ENCODE peak calls at places on chromosomes 3 and 15, in ten cellular contexts. One of them, this sample, is unnamed.
A peak's percentile ranks its signal among the peaks of the same experiment; 100 is the strongest.

GRCh38 chr15:26082833-26083174 is 219.7 kb upstream of the ATP10A start:
- DNase-seq in fibroblast of mammary gland: no peak
- DNase-seq in endothelial cell of umbilical vein: no peak
- DNase-seq in nephron progenitor cell: no peak
- DNase-seq in astrocyte of the spinal cord: peak; percentile 0
- DNase-seq in dorsolateral prefrontal cortex: no peak
- DNase-seq in GM20000: no peak
- DNase-seq in adrenal gland: no peak
- DNase-seq in ovary: no peak
- DNase-seq in mammary epithelial cell: no peak
- DNase-seq in this sample: no peak

GRCh38 chr3:52052831-52053306 is 3.5 kb downstream of the DUSP7 start:
- DNase-seq in endothelial cell of umbilical vein: peak; percentile 86
- DNase-seq in adrenal gland: peak; percentile 85
- DNase-seq in dorsolateral prefrontal cortex: peak; percentile 67
- DNase-seq in astrocyte of the spinal cord: peak; percentile 74
- DNase-seq in mammary epithelial cell: peak; percentile 73
- DNase-seq in GM20000: peak; percentile 58
- DNase-seq in ovary: peak; percentile 81
- DNase-seq in nephron progenitor cell: peak; percentile 73
- DNase-seq in fibroblast of mammary gland: peak; percentile 76
- DNase-seq in this sample: peak; percentile 89

GRCh38 chr15:32028921-32029320 is 1.4 kb upstream of the CHRNA7 start:
- DNase-seq in nephron progenitor cell: peak; percentile 53
- DNase-seq in ovary: no peak
- DNase-seq in astrocyte of the spinal cord: no peak
- DNase-seq in endothelial cell of umbilical vein: no peak
- DNase-seq in GM20000: no peak
- DNase-seq in fibroblast of mammary gland: no peak
- DNase-seq in dorsolateral prefrontal cortex: no peak
- DNase-seq in mammary epithelial cell: no peak
- DNase-seq in adrenal gland: no peak
- DNase-seq in this sample: no peak

GRCh38 chr3:172839679-172840078 is 89.2 kb downstream of the ECT2 start:
- DNase-seq in endothelial cell of umbilical vein: no peak
- DNase-seq in GM20000: no peak
- DNase-seq in astrocyte of the spinal cord: no peak
- DNase-seq in adrenal gland: no peak
- DNase-seq in nephron progenitor cell: no peak
- DNase-seq in mammary epithelial cell: no peak
- DNase-seq in ovary: no peak
- DNase-seq in fibroblast of mammary gland: no peak
- DNase-seq in dorsolateral prefrontal cortex: no peak
- DNase-seq in this sample: no peak

GRCh38 chr3:169624533-169624972 is 39.0 kb downstream of the MECOM start:
- DNase-seq in nephron progenitor cell: no peak
- DNase-seq in dorsolateral prefrontal cortex: no peak
- DNase-seq in astrocyte of the spinal cord: no peak
- DNase-seq in GM20000: no peak
- DNase-seq in fibroblast of mammary gland: no peak
- DNase-seq in endothelial cell of umbilical vein: peak; percentile 36
- DNase-seq in adrenal gland: no peak
- DNase-seq in ovary: no peak
- DNase-seq in mammary epithelial cell: no peak
- DNase-seq in this sample: no peak

GRCh38 chr15:69862540-69862939 is 235.2 kb downstream of the TLE3 start:
- DNase-seq in ovary: no peak
- DNase-seq in adrenal gland: no peak
- DNase-seq in mammary epithelial cell: no peak
- DNase-seq in astrocyte of the spinal cord: no peak
- DNase-seq in dorsolateral prefrontal cortex: no peak
- DNase-seq in GM20000: no peak
- DNase-seq in nephron progenitor cell: no peak
- DNase-seq in endothelial cell of umbilical vein: no peak
- DNase-seq in fibroblast of mammary gland: no peak
- DNase-seq in this sample: no peak

GRCh38 chr15:25847066-25847465 is 16.1 kb downstream of the ATP10A start:
- DNase-seq in mammary epithelial cell: no peak
- DNase-seq in dorsolateral prefrontal cortex: no peak
- DNase-seq in nephron progenitor cell: no peak
- DNase-seq in astrocyte of the spinal cord: no peak
- DNase-seq in endothelial cell of umbilical vein: no peak
- DNase-seq in ovary: no peak
- DNase-seq in fibroblast of mammary gland: no peak
- DNase-seq in adrenal gland: no peak
- DNase-seq in GM20000: no peak
- DNase-seq in this sample: no peak

GRCh38 chr3:195080571-195081141 is 190.3 kb downstream of the XXYLT1 start:
- DNase-seq in endothelial cell of umbilical vein: no peak
- DNase-seq in mammary epithelial cell: no peak
- DNase-seq in nephron progenitor cell: peak; percentile 55
- DNase-seq in ovary: no peak
- DNase-seq in GM20000: no peak
- DNase-seq in dorsolateral prefrontal cortex: no peak
- DNase-seq in fibroblast of mammary gland: no peak
- DNase-seq in adrenal gland: no peak
- DNase-seq in astrocyte of the spinal cord: no peak
- DNase-seq in this sample: no peak

GRCh38 chr3:117105650-117106049 is 396.1 kb downstream of the TUSC7 start:
- DNase-seq in adrenal gland: no peak
- DNase-seq in GM20000: no peak
- DNase-seq in mammary epithelial cell: no peak
- DNase-seq in ovary: no peak
- DNase-seq in fibroblast of mammary gland: peak; percentile 83
- DNase-seq in astrocyte of the spinal cord: peak; percentile 60
- DNase-seq in nephron progenitor cell: no peak
- DNase-seq in dorsolateral prefrontal cortex: no peak
- DNase-seq in endothelial cell of umbilical vein: no peak
- DNase-seq in this sample: peak; percentile 73

GRCh38 chr3:117104792-117105191 is 395.2 kb downstream of the TUSC7 start:
- DNase-seq in dorsolateral prefrontal cortex: no peak
- DNase-seq in ovary: no peak
- DNase-seq in nephron progenitor cell: no peak
- DNase-seq in GM20000: no peak
- DNase-seq in astrocyte of the spinal cord: no peak
- DNase-seq in fibroblast of mammary gland: no peak
- DNase-seq in mammary epithelial cell: no peak
- DNase-seq in adrenal gland: no peak
- DNase-seq in endothelial cell of umbilical vein: no peak
- DNase-seq in this sample: no peak

GRCh38 chr3:117103645-117104044 is 394.1 kb downstream of the TUSC7 start:
- DNase-seq in ovary: no peak
- DNase-seq in mammary epithelial cell: no peak
- DNase-seq in astrocyte of the spinal cord: no peak
- DNase-seq in dorsolateral prefrontal cortex: no peak
- DNase-seq in fibroblast of mammary gland: no peak
- DNase-seq in nephron progenitor cell: no peak
- DNase-seq in adrenal gland: no peak
- DNase-seq in endothelial cell of umbilical vein: no peak
- DNase-seq in GM20000: no peak
- DNase-seq in this sample: no peak

GRCh38 chr3:117102441-117102840 is 392.9 kb downstream of the TUSC7 start:
- DNase-seq in fibroblast of mammary gland: no peak
- DNase-seq in mammary epithelial cell: no peak
- DNase-seq in adrenal gland: no peak
- DNase-seq in dorsolateral prefrontal cortex: no peak
- DNase-seq in GM20000: no peak
- DNase-seq in nephron progenitor cell: no peak
- DNase-seq in ovary: no peak
- DNase-seq in astrocyte of the spinal cord: no peak
- DNase-seq in endothelial cell of umbilical vein: no peak
- DNase-seq in this sample: no peak

DNA sequence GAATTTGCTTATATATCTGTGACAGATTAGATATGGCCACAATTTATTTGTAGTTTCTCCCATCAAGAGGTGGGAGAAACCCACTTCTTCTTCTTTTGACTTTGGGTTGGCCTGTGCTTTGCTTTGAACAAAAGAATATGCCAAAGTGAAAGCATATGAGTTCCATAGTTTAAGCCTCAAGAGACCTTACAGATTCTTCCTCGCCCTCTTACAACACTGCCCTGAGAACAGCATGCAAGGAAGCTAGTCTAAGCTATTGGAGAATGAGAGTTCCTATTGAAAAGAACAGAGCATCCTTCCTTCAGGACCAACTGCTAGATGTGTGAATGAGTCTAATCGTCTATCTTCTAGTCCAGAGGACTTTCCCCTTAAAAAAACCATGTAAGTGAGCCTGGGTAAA is 394.8 kb downstream of the TUSC7 start:
- DNase-seq in dorsolateral prefrontal cortex: no peak
- DNase-seq in astrocyte of the spinal cord: no peak
- DNase-seq in fibroblast of mammary gland: peak; percentile 37
- DNase-seq in GM20000: no peak
- DNase-seq in nephron progenitor cell: no peak
- DNase-seq in ovary: no peak
- DNase-seq in endothelial cell of umbilical vein: no peak
- DNase-seq in mammary epithelial cell: no peak
- DNase-seq in adrenal gland: no peak
- DNase-seq in this sample: peak; percentile 68
- TF ChIP-seq CTCF in dorsolateral prefrontal cortex: no peak
- TF ChIP-seq CTCF in astrocyte of the spinal cord: no peak
- TF ChIP-seq CTCF in fibroblast of mammary gland: no peak
- TF ChIP-seq CTCF in GM20000: no peak
- TF ChIP-seq CTCF in nephron progenitor cell: no peak
- TF ChIP-seq CTCF in ovary: no peak
- TF ChIP-seq CTCF in endothelial cell of umbilical vein: no peak
- TF ChIP-seq CTCF in mammary epithelial cell: no peak
- TF ChIP-seq CTCF in adrenal gland: no peak
- TF ChIP-seq CTCF in this sample: no peak

GRCh38 chr15:60076055-60076454 is 71.9 kb downstream of the FOXB1 start:
- DNase-seq in mammary epithelial cell: no peak
- DNase-seq in dorsolateral prefrontal cortex: no peak
- DNase-seq in fibroblast of mammary gland: no peak
- DNase-seq in ovary: no peak
- DNase-seq in adrenal gland: no peak
- DNase-seq in endothelial cell of umbilical vein: no peak
- DNase-seq in GM20000: no peak
- DNase-seq in nephron progenitor cell: no peak
- DNase-seq in astrocyte of the spinal cord: no peak
- DNase-seq in this sample: no peak

GRCh38 chr15:60076582-60077263 is 72.6 kb downstream of the FOXB1 start:
- DNase-seq in adrenal gland: no peak
- DNase-seq in endothelial cell of umbilical vein: no peak
- DNase-seq in mammary epithelial cell: no peak
- DNase-seq in nephron progenitor cell: no peak
- DNase-seq in astrocyte of the spinal cord: no peak
- DNase-seq in ovary: no peak
- DNase-seq in fibroblast of mammary gland: no peak
- DNase-seq in dorsolateral prefrontal cortex: no peak
- DNase-seq in GM20000: no peak
- DNase-seq in this sample: no peak

GRCh38 chr15:60070838-60071493 is 66.9 kb downstream of the FOXB1 start:
- DNase-seq in adrenal gland: no peak
- DNase-seq in nephron progenitor cell: no peak
- DNase-seq in GM20000: no peak
- DNase-seq in endothelial cell of umbilical vein: peak; percentile 88
- DNase-seq in ovary: no peak
- DNase-seq in mammary epithelial cell: peak; percentile 86
- DNase-seq in dorsolateral prefrontal cortex: no peak
- DNase-seq in fibroblast of mammary gland: peak; percentile 89
- DNase-seq in astrocyte of the spinal cord: peak; percentile 91
- DNase-seq in this sample: peak; percentile 85

GRCh38 chr15:60073441-60073840 is 69.3 kb downstream of the FOXB1 start:
- DNase-seq in ovary: no peak
- DNase-seq in nephron progenitor cell: no peak
- DNase-seq in fibroblast of mammary gland: no peak
- DNase-seq in astrocyte of the spinal cord: no peak
- DNase-seq in adrenal gland: no peak
- DNase-seq in GM20000: no peak
- DNase-seq in dorsolateral prefrontal cortex: no peak
- DNase-seq in mammary epithelial cell: no peak
- DNase-seq in endothelial cell of umbilical vein: no peak
- DNase-seq in this sample: no peak

GRCh38 chr15:60074181-60074885 is 70.2 kb downstream of the FOXB1 start:
- DNase-seq in ovary: no peak
- DNase-seq in astrocyte of the spinal cord: peak; percentile 52
- DNase-seq in fibroblast of mammary gland: peak; percentile 57
- DNase-seq in endothelial cell of umbilical vein: peak; percentile 30
- DNase-seq in nephron progenitor cell: peak; percentile 37
- DNase-seq in mammary epithelial cell: no peak
- DNase-seq in adrenal gland: no peak
- DNase-seq in dorsolateral prefrontal cortex: no peak
- DNase-seq in GM20000: no peak
- DNase-seq in this sample: peak; percentile 41
- TF ChIP-seq CTCF in ovary: no peak
- TF ChIP-seq CTCF in astrocyte of the spinal cord: no peak
- TF ChIP-seq CTCF in fibroblast of mammary gland: no peak
- TF ChIP-seq CTCF in endothelial cell of umbilical vein: no peak
- TF ChIP-seq CTCF in nephron progenitor cell: no peak
- TF ChIP-seq CTCF in mammary epithelial cell: no peak
- TF ChIP-seq CTCF in adrenal gland: no peak
- TF ChIP-seq CTCF in dorsolateral prefrontal cortex: no peak
- TF ChIP-seq CTCF in GM20000: no peak
- TF ChIP-seq CTCF in this sample: no peak

GRCh38 chr3:122101646-122102045 is 46.5 kb downstream of the CD86 start:
- DNase-seq in adrenal gland: peak; percentile 18
- DNase-seq in GM20000: peak; percentile 40
- DNase-seq in dorsolateral prefrontal cortex: no peak
- DNase-seq in astrocyte of the spinal cord: peak; percentile 28
- DNase-seq in mammary epithelial cell: peak; percentile 66
- DNase-seq in nephron progenitor cell: no peak
- DNase-seq in ovary: no peak
- DNase-seq in fibroblast of mammary gland: peak; percentile 64
- DNase-seq in endothelial cell of umbilical vein: peak; percentile 45
- DNase-seq in this sample: peak; percentile 21
- TF ChIP-seq CTCF in adrenal gland: peak; percentile 33
- TF ChIP-seq CTCF in GM20000: peak; percentile 38
- TF ChIP-seq CTCF in dorsolateral prefrontal cortex: peak; percentile 35
- TF ChIP-seq CTCF in astrocyte of the spinal cord: peak; percentile 34
- TF ChIP-seq CTCF in mammary epithelial cell: peak; percentile 76
- TF ChIP-seq CTCF in nephron progenitor cell: peak; percentile 46
- TF ChIP-seq CTCF in ovary: peak; percentile 49
- TF ChIP-seq CTCF in fibroblast of mammary gland: peak; percentile 57
- TF ChIP-seq CTCF in endothelial cell of umbilical vein: no peak
- TF ChIP-seq CTCF in this sample: peak; percentile 41

GRCh38 chr3:14434105-14434504 is 31.7 kb downstream of the SLC6A6 start:
- DNase-seq in dorsolateral prefrontal cortex: no peak
- DNase-seq in nephron progenitor cell: no peak
- DNase-seq in mammary epithelial cell: peak; percentile 33
- DNase-seq in fibroblast of mammary gland: peak; percentile 64
- DNase-seq in astrocyte of the spinal cord: peak; percentile 54
- DNase-seq in adrenal gland: peak; percentile 89
- DNase-seq in GM20000: no peak
- DNase-seq in endothelial cell of umbilical vein: peak; percentile 41
- DNase-seq in ovary: no peak
- DNase-seq in this sample: peak; percentile 84

GRCh38 chr3:14432996-14433572 is 30.7 kb downstream of the SLC6A6 start:
- DNase-seq in nephron progenitor cell: no peak
- DNase-seq in fibroblast of mammary gland: no peak
- DNase-seq in ovary: no peak
- DNase-seq in GM20000: no peak
- DNase-seq in endothelial cell of umbilical vein: no peak
- DNase-seq in mammary epithelial cell: no peak
- DNase-seq in astrocyte of the spinal cord: no peak
- DNase-seq in adrenal gland: no peak
- DNase-seq in dorsolateral prefrontal cortex: no peak
- DNase-seq in this sample: no peak

GRCh38 chr3:14430706-14431470 is 28.5 kb downstream of the SLC6A6 start:
- DNase-seq in adrenal gland: no peak
- DNase-seq in dorsolateral prefrontal cortex: no peak
- DNase-seq in mammary epithelial cell: no peak
- DNase-seq in endothelial cell of umbilical vein: no peak
- DNase-seq in GM20000: no peak
- DNase-seq in ovary: no peak
- DNase-seq in nephron progenitor cell: no peak
- DNase-seq in fibroblast of mammary gland: no peak
- DNase-seq in astrocyte of the spinal cord: no peak
- DNase-seq in this sample: no peak

GRCh38 chr3:14431556-14431927 is 29.1 kb downstream of the SLC6A6 start:
- DNase-seq in adrenal gland: no peak
- DNase-seq in astrocyte of the spinal cord: no peak
- DNase-seq in ovary: no peak
- DNase-seq in endothelial cell of umbilical vein: no peak
- DNase-seq in mammary epithelial cell: no peak
- DNase-seq in fibroblast of mammary gland: no peak
- DNase-seq in nephron progenitor cell: no peak
- DNase-seq in GM20000: peak; percentile 61
- DNase-seq in dorsolateral prefrontal cortex: no peak
- DNase-seq in this sample: no peak

GRCh38 chr3:14431928-14432834 is 29.8 kb downstream of the SLC6A6 start:
- DNase-seq in mammary epithelial cell: peak; percentile 81
- DNase-seq in GM20000: peak; percentile 90
- DNase-seq in fibroblast of mammary gland: peak; percentile 69
- DNase-seq in astrocyte of the spinal cord: peak; percentile 72
- DNase-seq in endothelial cell of umbilical vein: peak; percentile 83
- DNase-seq in dorsolateral prefrontal cortex: peak; percentile 66
- DNase-seq in ovary: peak; percentile 63
- DNase-seq in nephron progenitor cell: peak; percentile 54
- DNase-seq in adrenal gland: peak; percentile 96
- DNase-seq in this sample: peak; percentile 91
- TF ChIP-seq CTCF in mammary epithelial cell: no peak
- TF ChIP-seq CTCF in GM20000: no peak
- TF ChIP-seq CTCF in fibroblast of mammary gland: no peak
- TF ChIP-seq CTCF in astrocyte of the spinal cord: no peak
- TF ChIP-seq CTCF in endothelial cell of umbilical vein: no peak
- TF ChIP-seq CTCF in dorsolateral prefrontal cortex: no peak
- TF ChIP-seq CTCF in ovary: no peak
- TF ChIP-seq CTCF in nephron progenitor cell: no peak
- TF ChIP-seq CTCF in adrenal gland: no peak
- TF ChIP-seq CTCF in this sample: no peak

This sample was measured in foreskin fibroblast.